ENCODE peak calls at places on chromosomes 13 and 19, in five cellular contexts. O is colonic mucosa, C is tibial nerve, Z is epithelial cell of esophagus, E is tibial artery. L is an unnamed sample.

GRCh38 chr19:1945899-1946298 is 4.9 kb downstream of the CSNK1G2 start:
- DNase-seq in O (peak; percentile 58), C (no peak), Z (peak; percentile 44), E (no peak), L (peak; percentile 22)

GRCh38 chr19:53365899-53366493 is 491 bp downstream of the ZNF525 start:
- DNase-seq in O (peak; percentile 44), C (no peak), Z (peak; percentile 37), E (no peak), L (peak; percentile 17)

GRCh38 chr19:5624154-5624663 is 1.3 kb downstream of the SAFB start:
- DNase-seq in O (peak; percentile 58), C (peak; percentile 23), Z (peak; percentile 30), E (peak; percentile 55), L (peak; percentile 38)

GRCh38 chr13:38543561-38543960 is 143.3 kb upstream of the FREM2 start:
- DNase-seq in O (no peak), C (no peak), Z (peak; percentile 7), E (no peak), L (no peak)

GRCh38 chr19:11924886-11925583 is at the start of gene ZNF700:
- DNase-seq in O (peak; percentile 99), C (peak; percentile 96), Z (peak; percentile 94), E (peak; percentile 96), L (peak; percentile 88)

GRCh38 chr19:51368366-51369282 is at the start of gene CLDND2:
- DNase-seq in O (no peak), C (no peak), Z (no peak), E (no peak), L (no peak)

GRCh38 chr19:7004313-7004931 is 16.8 kb downstream of the MBD3L2B start:
- DNase-seq in O (no peak), C (no peak), Z (peak; percentile 55), E (no peak), L (no peak)

GRCh38 chr13:28324181-28324789 is 170.6 kb downstream of the FLT1 start:
- DNase-seq in O (peak; percentile 71), C (no peak), Z (peak; percentile 70), E (peak; percentile 40), L (peak; percentile 80)

GRCh38 chr19:54526972-54527371 is 24.3 kb downstream of the LAIR2 start:
- DNase-seq in O (no peak), C (no peak), Z (no peak), E (no peak), L (no peak)

GRCh38 chr19:5526691-5527090 is 41.1 kb downstream of the TINCR start:
- DNase-seq in O (no peak), C (no peak), Z (no peak), E (no peak), L (no peak)

GRCh38 chr19:13610042-13610691 is 103.9 kb upstream of the CACNA1A start:
- DNase-seq in O (no peak), C (no peak), Z (no peak), E (no peak), L (no peak)

GRCh38 chr13:41603917-41604316 is 146.6 kb downstream of the RGCC start:
- DNase-seq in O (no peak), C (no peak), Z (peak; percentile 96), E (no peak), L (peak; percentile 92)

GRCh38 chr19:11979527-11979926 is 14.7 kb downstream of the ZNF763 start:
- DNase-seq in O (no peak), C (no peak), Z (no peak), E (no peak), L (no peak)

GRCh38 chr19:1087813-1088418 is 7.3 kb downstream of the POLR2E start:
- DNase-seq in O (no peak), C (no peak), Z (no peak), E (peak; percentile 80), L (no peak)

GRCh38 chr13:80524447-80525215 is 183.7 kb upstream of the SPRY2 start:
- DNase-seq in O (no peak), C (no peak), Z (peak; percentile 77), E (no peak), L (peak; percentile 66)

GRCh38 chr19:58181902-58182576 is 822 bp upstream of the ZNF274 start:
- DNase-seq in O (peak; percentile 43), C (no peak), Z (peak; percentile 70), E (no peak), L (peak; percentile 44)

GRCh38 chr13:77416666-77417212 is 89.8 kb upstream of the MYCBP2 start:
- DNase-seq in O (no peak), C (no peak), Z (no peak), E (no peak), L (no peak)

GRCh38 chr13:105763851-105764250 is 771.6 kb downstream of the EFNB2 start:
- DNase-seq in O (no peak), C (no peak), Z (peak; percentile 67), E (no peak), L (no peak)

GRCh38 chr19:2327773-2328400 is 499 bp downstream of the LSM7 start:
- DNase-seq in O (peak; percentile 80), C (no peak), Z (peak; percentile 94), E (peak; percentile 35), L (peak; percentile 83)

GRCh38 chr13:57128909-57129308 is 11.8 kb upstream of the PRR20A start:
- DNase-seq in O (no peak), C (no peak), Z (no peak), E (no peak), L (no peak)

GRCh38 chr19:43934055-43934984 is 762 bp downstream of the ZNF45 start:
- DNase-seq in O (no peak), C (no peak), Z (peak; percentile 13), E (no peak), L (peak; percentile 14)

GRCh38 chr13:26951581-26952177 is 191.1 kb upstream of the GPR12 start:
- DNase-seq in O (peak; percentile 83), C (no peak), Z (no peak), E (no peak), L (no peak)
- TF ChIP-seq CTCF in O (no peak), C (no peak), Z (no peak), E (no peak), L (no peak)

DNA sequence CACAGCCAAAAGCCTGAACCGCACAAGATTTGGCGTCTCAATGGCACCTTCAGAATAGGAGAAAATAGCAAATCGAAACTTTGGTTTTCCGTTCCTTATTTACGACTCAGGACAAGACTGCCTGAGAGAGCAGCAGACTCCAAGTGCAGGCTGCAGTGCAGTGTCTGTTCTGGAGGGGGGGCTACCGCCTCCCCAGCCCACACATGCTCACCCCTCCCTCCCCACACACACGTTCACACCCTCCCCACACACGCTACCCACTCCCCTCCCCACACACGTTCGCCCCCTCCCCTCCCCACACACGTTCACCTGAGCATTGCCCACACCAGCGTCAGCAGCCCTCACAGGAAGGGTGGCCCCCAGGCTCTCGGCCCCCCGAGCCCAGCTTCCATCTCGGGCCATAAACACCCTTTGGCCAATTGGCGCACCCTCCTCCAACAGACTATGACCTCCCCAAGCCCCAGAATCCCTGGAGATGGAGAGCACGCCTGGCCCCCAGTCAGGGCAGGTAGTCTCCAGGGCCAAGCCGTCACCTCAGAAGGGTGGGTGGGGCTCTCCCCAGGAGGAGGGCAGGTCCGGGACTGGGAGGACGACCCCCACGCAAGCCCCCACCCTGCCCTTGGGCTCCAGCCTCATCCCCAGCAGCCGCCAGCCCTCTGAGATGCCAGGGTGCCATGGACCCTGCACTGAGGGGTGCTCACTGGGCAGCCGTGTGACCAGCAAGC is 27.6 kb downstream of the RASA3 start:
- DNase-seq in O (no peak), C (peak; percentile 11), Z (no peak), E (peak; percentile 16), L (no peak)
- H3K4me3 ChIP-seq in O (no peak overlapping the region), C (no peak overlapping the region), Z (no peak overlapping the region), E (no peak overlapping the region), L (no peak overlapping the region)

GRCh38 chr19:18768046-18768771 is 22.9 kb downstream of the COMP start:
- DNase-seq in O (no peak), C (no peak), Z (no peak), E (no peak), L (no peak)
- TF ChIP-seq CTCF in O (no peak), C (no peak), Z (no peak), E (no peak), L (no peak)

DNA sequence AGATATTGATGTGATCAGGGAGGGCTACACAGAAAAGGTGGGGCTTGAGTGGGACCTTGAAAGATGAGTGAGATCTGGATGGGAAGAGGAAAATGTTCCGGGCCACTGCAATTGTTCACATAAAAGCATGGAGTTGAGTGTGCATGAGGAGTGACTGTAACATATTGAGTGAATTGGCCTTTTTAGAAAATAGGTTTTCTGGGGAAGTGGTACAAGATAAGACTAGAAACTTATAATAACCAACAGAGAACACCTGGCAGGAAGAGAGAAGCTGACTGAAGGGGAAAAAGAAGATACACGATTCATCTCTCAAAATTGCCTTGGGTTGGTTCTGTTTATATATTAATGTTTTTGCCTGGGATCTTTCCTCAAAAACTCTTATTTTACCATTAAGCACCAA is 32.2 kb downstream of the SLC10A2 start:
- DNase-seq in O (no peak), C (no peak), Z (no peak), E (no peak), L (no peak)
- H3K4me3 ChIP-seq in O (no peak overlapping the region), C (no peak overlapping the region), Z (no peak overlapping the region), E (no peak overlapping the region), L (no peak overlapping the region)